ENCODE peak calls at places on chromosomes 1 and 21, in four cellular contexts. H, R, J and T are unnamed samples.

GRCh38 chr1:241548008-241548407 is 15.8 kb downstream of the KMO start:
- DNase-seq in J (no peak), H (no peak), R (no peak), T (no peak)

GRCh38 chr21:34526618-34527290 is 14.7 kb upstream of the KCNE1 start:
- DNase-seq in H (no peak), J (no peak), R (peak; percentile 42), T (peak; percentile 48)

GRCh38 chr1:108854226-108855019 is 2.5 kb downstream of the AKNAD1 start:
- DNase-seq in J (no peak), R (no peak), H (no peak), T (no peak)

GRCh38 chr1:153626477-153626928 is 802 bp downstream of the S100A13 start:
- DNase-seq in J (no peak), H (no peak), R (no peak), T (no peak)

GRCh38 chr1:214277704-214278635 is 3.0 kb upstream of the SMYD2 start:
- DNase-seq in R (no peak), J (no peak), H (no peak), T (no peak)

GRCh38 chr1:1246601-1247340 is at the start of gene C1QTNF12:
- DNase-seq in R (peak; percentile 49), J (no peak), H (no peak), T (no peak)

GRCh38 chr1:2496087-2496622 is 20.1 kb downstream of the PLCH2 start:
- DNase-seq in J (no peak), R (no peak), H (no peak), T (no peak)

GRCh38 chr1:228005511-228006033 is 1.2 kb upstream of the WNT3A start:
- DNase-seq in J (peak; percentile 24), H (no peak), R (no peak), T (no peak)

GRCh38 chr1:115282825-115283224 is 55.2 kb downstream of the NGF start:
- DNase-seq in J (peak; percentile 14), R (no peak), H (no peak), T (no peak)

GRCh38 chr21:18155508-18156193 is 89.0 kb upstream of the CHODL start:
- DNase-seq in H (no peak), J (no peak), R (no peak), T (no peak)

GRCh38 chr1:1462318-1462966 is 9.1 kb upstream of the ATAD3B start:
- DNase-seq in J (no peak), R (no peak), H (no peak), T (peak; percentile 27)

GRCh38 chr1:170537798-170538503 is 6.0 kb downstream of the GORAB start:
- DNase-seq in J (no peak), R (no peak), H (no peak), T (no peak)

GRCh38 chr1:184843732-184844495 is 89.3 kb upstream of the EDEM3 start:
- DNase-seq in H (peak; percentile 57), J (no peak), R (no peak), T (no peak)

GRCh38 chr1:24724345-24725208 is 20.7 kb upstream of the CLIC4 start:
- DNase-seq in J (no peak), R (peak; percentile 41), H (no peak), T (no peak)

GRCh38 chr1:32273389-32274208 is 18.3 kb upstream of the HDAC1 start:
- DNase-seq in J (peak; percentile 31), H (peak; percentile 84), R (peak; percentile 79), T (no peak)

GRCh38 chr1:63847308-63847910 is 73.6 kb downstream of the ROR1 start:
- DNase-seq in R (no peak), J (no peak), H (no peak), T (no peak)

GRCh38 chr1:234833646-234834045 is 223.7 kb upstream of the IRF2BP2 start:
- DNase-seq in R (no peak), J (no peak), H (no peak), T (no peak)

GRCh38 chr1:67347688-67348472 is 40.2 kb downstream of the IL12RB2 start:
- DNase-seq in H (no peak), J (peak; percentile 49), R (peak; percentile 49), T (no peak)

GRCh38 chr1:5962265-5963105 is 29.7 kb downstream of the NPHP4 start:
- DNase-seq in H (no peak), R (no peak), J (no peak), T (no peak)

GRCh38 chr1:9529190-9529589 is 10.1 kb upstream of the SLC25A33 start:
- DNase-seq in R (no peak), J (no peak), H (no peak), T (no peak)

GRCh38 chr1:37452416-37452815 is 22.0 kb upstream of the ZC3H12A start:
- DNase-seq in H (no peak), R (no peak), J (no peak), T (no peak)

GRCh38 chr1:205587576-205587975 is 44.2 kb downstream of the ELK4 start:
- DNase-seq in H (no peak), R (no peak), J (no peak), T (no peak)

GRCh38 chr1:205590457-205590768 is 41.4 kb downstream of the ELK4 start:
- DNase-seq in J (no peak), H (no peak), R (no peak), T (no peak)

GRCh38 chr1:205589618-205590456 is 42.0 kb downstream of the ELK4 start:
- DNase-seq in R (no peak), J (no peak), H (no peak), T (no peak)

GRCh38 chr1:205590777-205591513 is 40.9 kb downstream of the ELK4 start:
- DNase-seq in H (no peak), J (no peak), R (no peak), T (no peak)

GRCh38 chr1:205588691-205589445 is 42.9 kb downstream of the ELK4 start:
- DNase-seq in H (no peak), R (peak; percentile 70), J (peak; percentile 45), T (no peak)
- TF ChIP-seq CTCF in H (no peak), R (no peak), J (peak; percentile 34), T (no peak)

GRCh38 chr1:232223887-232224286 is 406.0 kb downstream of the SIPA1L2 start:
- DNase-seq in H (no peak), R (no peak), J (no peak), T (no peak)

GRCh38 chr1:232221790-232222499 is 408.0 kb downstream of the SIPA1L2 start:
- DNase-seq in H (no peak), J (no peak), R (no peak), T (no peak)

GRCh38 chr1:232222614-232223013 is 407.3 kb downstream of the SIPA1L2 start:
- DNase-seq in H (no peak), J (no peak), R (no peak), T (no peak)

GRCh38 chr1:232225336-232226131 is 404.4 kb downstream of the SIPA1L2 start:
- DNase-seq in R (no peak), J (no peak), H (no peak), T (no peak)

DNA sequence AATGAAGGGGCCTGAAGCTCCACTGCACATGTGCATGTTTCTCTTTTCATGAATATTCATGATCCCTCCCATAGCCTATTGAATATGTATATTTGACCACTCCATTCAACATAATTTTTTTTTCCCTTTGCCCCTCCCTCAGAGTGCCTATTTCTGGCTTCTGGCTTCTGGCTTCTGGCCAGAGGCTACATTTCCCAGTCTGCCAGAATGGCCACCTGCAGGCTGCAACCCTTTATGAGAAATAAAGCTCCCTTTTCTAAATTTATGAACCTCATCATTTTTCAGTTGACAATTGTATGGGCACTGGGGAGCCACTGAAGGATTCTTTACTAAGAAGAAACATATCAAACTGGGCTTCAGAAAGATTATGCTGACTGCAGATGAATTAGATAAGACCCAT is 406.6 kb downstream of the SIPA1L2 start:
- DNase-seq in J (no peak), R (no peak), H (no peak), T (no peak)
- TF ChIP-seq CTCF in J (no peak), R (no peak), H (no peak), T (no peak)

GRCh38 chr1:169360415-169360814 is 7.2 kb downstream of the NME7 start:
- DNase-seq in R (no peak), H (no peak), J (no peak), T (no peak)
- TF ChIP-seq CTCF in R (no peak), H (no peak), J (no peak), T (no peak)

GRCh38 chr1:98256700-98257099 is 335.9 kb upstream of the DPYD start:
- DNase-seq in R (no peak), J (peak; percentile 36), H (no peak), T (no peak)

GRCh38 chr1:98253145-98253544 is 332.3 kb upstream of the DPYD start:
- DNase-seq in R (no peak), H (no peak), J (no peak), T (no peak)

GRCh38 chr1:98251497-98251896 is 330.7 kb upstream of the DPYD start:
- DNase-seq in J (no peak), R (peak; percentile 18), H (no peak), T (no peak)
- TF ChIP-seq CTCF in J (no peak), R (no peak), H (no peak), T (no peak)